ENCODE peak calls at places on chromosomes 16 and 17, in nine cellular contexts. One of them, this sample, is unnamed. For H3K27me3 and H3K4me1, the result is how much of the 10 kb centered on the place peaks cover.

GRCh38 chr16:28935333-28935732 is 3.6 kb downstream of the CD19 start:
- DNase-seq in cardiac muscle cell: no peak
- DNase-seq in heart right ventricle: no peak
- DNase-seq in RWPE2: no peak
- DNase-seq in hepatocyte: no peak
- DNase-seq in SJSA1: no peak
- DNase-seq in MM.1S: no peak
- DNase-seq in IMR-90: no peak
- DNase-seq in Panc1: no peak
- DNase-seq in this sample: no peak

GRCh38 chr16:47888142-47888541 is 267.7 kb downstream of the ABCC12 start:
- DNase-seq in SJSA1: peak
- DNase-seq in IMR-90: peak
- DNase-seq in RWPE2: no peak
- DNase-seq in hepatocyte: peak
- DNase-seq in MM.1S: no peak
- DNase-seq in cardiac muscle cell: no peak
- DNase-seq in heart right ventricle: no peak
- DNase-seq in Panc1: no peak
- DNase-seq in this sample: peak

GRCh38 chr17:10069301-10069700 is 129.1 kb downstream of the GAS7 start:
- DNase-seq in IMR-90: no peak
- DNase-seq in Panc1: no peak
- DNase-seq in cardiac muscle cell: no peak
- DNase-seq in hepatocyte: no peak
- DNase-seq in heart right ventricle: peak
- DNase-seq in MM.1S: no peak
- DNase-seq in SJSA1: no peak
- DNase-seq in RWPE2: no peak
- DNase-seq in this sample: no peak

GRCh38 chr16:595942-596735 is 6.3 kb downstream of the RAB40C start:
- DNase-seq in Panc1: no peak
- DNase-seq in SJSA1: no peak
- DNase-seq in MM.1S: no peak
- DNase-seq in IMR-90: no peak
- DNase-seq in cardiac muscle cell: no peak
- DNase-seq in hepatocyte: no peak
- DNase-seq in RWPE2: peak
- DNase-seq in heart right ventricle: no peak
- DNase-seq in this sample: no peak

GRCh38 chr17:69335018-69335417 is 8.1 kb upstream of the ABCA5 start:
- DNase-seq in RWPE2: no peak
- DNase-seq in hepatocyte: peak
- DNase-seq in MM.1S: peak
- DNase-seq in IMR-90: peak
- DNase-seq in Panc1: no peak
- DNase-seq in heart right ventricle: no peak
- DNase-seq in SJSA1: no peak
- DNase-seq in cardiac muscle cell: peak
- DNase-seq in this sample: no peak

GRCh38 chr16:2244926-2245795 is 6.2 kb downstream of the ECI1 start:
- DNase-seq in MM.1S: no peak
- DNase-seq in Panc1: no peak
- DNase-seq in cardiac muscle cell: no peak
- DNase-seq in SJSA1: no peak
- DNase-seq in heart right ventricle: no peak
- DNase-seq in IMR-90: no peak
- DNase-seq in hepatocyte: no peak
- DNase-seq in RWPE2: no peak
- DNase-seq in this sample: no peak

GRCh38 chr16:57859331-57859730 is 57.0 kb upstream of the KIFC3 start:
- DNase-seq in heart right ventricle: no peak
- DNase-seq in cardiac muscle cell: peak
- DNase-seq in SJSA1: peak
- DNase-seq in hepatocyte: peak
- DNase-seq in Panc1: no peak
- DNase-seq in IMR-90: peak
- DNase-seq in RWPE2: no peak
- DNase-seq in MM.1S: no peak
- DNase-seq in this sample: no peak

GRCh38 chr17:50668025-50668837 is 33.5 kb downstream of the ABCC3 start:
- DNase-seq in SJSA1: peak
- DNase-seq in MM.1S: no peak
- DNase-seq in heart right ventricle: no peak
- DNase-seq in IMR-90: peak
- DNase-seq in hepatocyte: no peak
- DNase-seq in cardiac muscle cell: no peak
- DNase-seq in RWPE2: no peak
- DNase-seq in Panc1: no peak
- DNase-seq in this sample: no peak

GRCh38 chr16:70589998-70590471 is 56.3 kb upstream of the IL34 start:
- DNase-seq in hepatocyte: peak
- DNase-seq in MM.1S: no peak
- DNase-seq in IMR-90: peak
- DNase-seq in RWPE2: no peak
- DNase-seq in heart right ventricle: peak
- DNase-seq in cardiac muscle cell: no peak
- DNase-seq in Panc1: no peak
- DNase-seq in SJSA1: peak
- DNase-seq in this sample: no peak

GRCh38 chr16:25033852-25034251 is 18.7 kb upstream of the ARHGAP17 start:
- DNase-seq in MM.1S: no peak
- DNase-seq in heart right ventricle: no peak
- DNase-seq in cardiac muscle cell: no peak
- DNase-seq in IMR-90: peak
- DNase-seq in RWPE2: no peak
- DNase-seq in Panc1: no peak
- DNase-seq in hepatocyte: no peak
- DNase-seq in SJSA1: peak
- DNase-seq in this sample: no peak

GRCh38 chr17:49076575-49077384 is 55.8 kb upstream of the B4GALNT2 start:
- DNase-seq in heart right ventricle: no peak
- DNase-seq in cardiac muscle cell: no peak
- DNase-seq in RWPE2: no peak
- DNase-seq in MM.1S: no peak
- DNase-seq in IMR-90: peak
- DNase-seq in Panc1: peak
- DNase-seq in SJSA1: peak
- DNase-seq in hepatocyte: no peak
- DNase-seq in this sample: peak

DNA sequence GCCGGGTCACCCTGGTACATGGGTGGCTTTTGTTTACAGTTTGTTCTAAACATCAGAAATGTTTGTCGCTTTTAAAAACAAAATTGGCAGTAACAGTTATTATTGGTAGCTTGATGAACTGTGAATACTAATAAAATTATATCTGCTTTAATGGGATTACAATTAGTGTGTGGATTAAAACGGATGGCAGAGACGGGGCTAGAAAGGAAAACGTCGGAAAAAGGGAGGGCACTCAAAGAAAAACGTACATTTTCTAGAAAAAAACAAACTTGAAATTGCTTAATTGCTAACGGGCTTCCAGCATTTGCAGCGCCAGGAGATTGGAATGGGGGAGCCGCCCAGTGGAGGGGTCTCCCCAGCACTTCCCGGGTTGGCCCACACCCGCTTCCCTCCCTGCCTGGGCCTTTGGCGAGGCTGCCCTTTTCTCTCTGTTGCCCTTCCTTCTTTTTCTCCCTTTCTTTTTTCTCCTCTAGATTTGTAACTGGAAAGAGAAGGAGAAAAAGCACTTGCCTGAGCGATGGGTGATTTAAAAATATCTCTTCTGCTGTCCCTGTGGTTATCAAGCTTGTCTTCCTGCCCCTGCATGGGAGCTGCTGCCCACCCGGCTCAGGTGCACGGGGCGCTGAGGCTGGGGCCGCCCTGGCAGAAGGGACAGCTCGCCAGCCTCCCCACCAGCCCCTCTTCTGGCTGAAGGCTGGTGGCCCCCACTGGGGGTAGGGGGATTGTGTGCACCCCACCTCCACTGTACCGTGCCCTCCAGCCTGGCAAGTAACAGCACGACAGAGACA is 5.9 kb downstream of the BAHCC1 start:
- DNase-seq in IMR-90: no peak
- DNase-seq in RWPE2: no peak
- DNase-seq in MM.1S: no peak
- DNase-seq in Panc1: no peak
- DNase-seq in hepatocyte: no peak
- DNase-seq in heart right ventricle: no peak
- DNase-seq in cardiac muscle cell: no peak
- DNase-seq in SJSA1: peak
- DNase-seq in this sample: no peak
- H3K27me3 ChIP-seq in IMR-90: under half
- H3K27me3 ChIP-seq in RWPE2: under half
- H3K27me3 ChIP-seq in MM.1S: half or more
- H3K27me3 ChIP-seq in Panc1: under half
- H3K27me3 ChIP-seq in hepatocyte: under half
- H3K27me3 ChIP-seq in heart right ventricle: under half
- H3K27me3 ChIP-seq in cardiac muscle cell: under half
- H3K27me3 ChIP-seq in SJSA1: under half
- H3K27me3 ChIP-seq in this sample: under half

GRCh38 chr16:67608367-67608766 is 36.6 kb upstream of the CARMIL2 start:
- DNase-seq in heart right ventricle: no peak
- DNase-seq in IMR-90: peak
- DNase-seq in Panc1: no peak
- DNase-seq in cardiac muscle cell: no peak
- DNase-seq in RWPE2: no peak
- DNase-seq in hepatocyte: no peak
- DNase-seq in SJSA1: no peak
- DNase-seq in MM.1S: no peak
- DNase-seq in this sample: no peak
- H3K4me1 ChIP-seq in heart right ventricle: under half
- H3K4me1 ChIP-seq in IMR-90: under half
- H3K4me1 ChIP-seq in Panc1: under half
- H3K4me1 ChIP-seq in cardiac muscle cell: under half
- H3K4me1 ChIP-seq in RWPE2: under half
- H3K4me1 ChIP-seq in hepatocyte: under half
- H3K4me1 ChIP-seq in SJSA1: under half
- H3K4me1 ChIP-seq in MM.1S: under half
- H3K4me1 ChIP-seq in this sample: under half

DNA sequence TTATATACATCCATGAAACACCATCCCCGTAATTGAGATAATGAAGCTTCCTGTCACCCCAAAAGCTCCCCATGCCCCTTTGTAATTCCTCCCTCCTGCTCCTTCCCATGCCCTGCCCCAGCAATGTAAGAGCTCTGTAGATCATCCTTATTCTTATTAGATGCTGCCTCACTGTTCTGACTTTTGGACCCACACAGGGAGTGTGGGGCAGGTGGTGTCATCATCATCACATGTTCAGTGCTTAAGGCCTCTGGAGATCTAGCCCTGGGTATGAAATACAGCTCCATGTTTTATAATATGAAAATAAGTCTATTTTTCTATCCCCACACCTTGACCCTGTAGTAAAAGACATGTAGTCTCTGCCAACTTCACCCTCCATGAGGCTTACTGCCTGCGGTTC is 1.9 kb downstream of the XAF1 start:
- DNase-seq in heart right ventricle: no peak
- DNase-seq in cardiac muscle cell: no peak
- DNase-seq in Panc1: no peak
- DNase-seq in MM.1S: no peak
- DNase-seq in SJSA1: no peak
- DNase-seq in hepatocyte: no peak
- DNase-seq in RWPE2: no peak
- DNase-seq in IMR-90: no peak
- DNase-seq in this sample: peak
- H3K27ac ChIP-seq in heart right ventricle: no peak
- H3K27ac ChIP-seq in cardiac muscle cell: no peak
- H3K27ac ChIP-seq in Panc1: no peak
- H3K27ac ChIP-seq in MM.1S: no peak
- H3K27ac ChIP-seq in SJSA1: no peak
- H3K27ac ChIP-seq in hepatocyte: no peak
- H3K27ac ChIP-seq in RWPE2: no peak
- H3K27ac ChIP-seq in IMR-90: no peak
- H3K27ac ChIP-seq in this sample: no peak

GRCh38 chr17:34156401-34156740 is 98.7 kb upstream of the CCL2 start:
- DNase-seq in RWPE2: no peak
- DNase-seq in cardiac muscle cell: no peak
- DNase-seq in SJSA1: no peak
- DNase-seq in heart right ventricle: no peak
- DNase-seq in Panc1: no peak
- DNase-seq in IMR-90: no peak
- DNase-seq in MM.1S: no peak
- DNase-seq in hepatocyte: no peak
- DNase-seq in this sample: no peak

GRCh38 chr17:34151081-34151480 is 104.0 kb upstream of the CCL2 start:
- DNase-seq in hepatocyte: no peak
- DNase-seq in IMR-90: no peak
- DNase-seq in cardiac muscle cell: no peak
- DNase-seq in SJSA1: no peak
- DNase-seq in heart right ventricle: no peak
- DNase-seq in MM.1S: no peak
- DNase-seq in RWPE2: no peak
- DNase-seq in Panc1: no peak
- DNase-seq in this sample: no peak

GRCh38 chr17:34154916-34155730 is 100.0 kb upstream of the CCL2 start:
- DNase-seq in hepatocyte: no peak
- DNase-seq in heart right ventricle: no peak
- DNase-seq in MM.1S: no peak
- DNase-seq in SJSA1: no peak
- DNase-seq in IMR-90: no peak
- DNase-seq in Panc1: no peak
- DNase-seq in RWPE2: no peak
- DNase-seq in cardiac muscle cell: no peak
- DNase-seq in this sample: no peak

GRCh38 chr17:34155947-34156346 is 99.1 kb upstream of the CCL2 start:
- DNase-seq in heart right ventricle: no peak
- DNase-seq in SJSA1: no peak
- DNase-seq in RWPE2: no peak
- DNase-seq in MM.1S: no peak
- DNase-seq in cardiac muscle cell: no peak
- DNase-seq in IMR-90: no peak
- DNase-seq in hepatocyte: no peak
- DNase-seq in Panc1: no peak
- DNase-seq in this sample: no peak

DNA sequence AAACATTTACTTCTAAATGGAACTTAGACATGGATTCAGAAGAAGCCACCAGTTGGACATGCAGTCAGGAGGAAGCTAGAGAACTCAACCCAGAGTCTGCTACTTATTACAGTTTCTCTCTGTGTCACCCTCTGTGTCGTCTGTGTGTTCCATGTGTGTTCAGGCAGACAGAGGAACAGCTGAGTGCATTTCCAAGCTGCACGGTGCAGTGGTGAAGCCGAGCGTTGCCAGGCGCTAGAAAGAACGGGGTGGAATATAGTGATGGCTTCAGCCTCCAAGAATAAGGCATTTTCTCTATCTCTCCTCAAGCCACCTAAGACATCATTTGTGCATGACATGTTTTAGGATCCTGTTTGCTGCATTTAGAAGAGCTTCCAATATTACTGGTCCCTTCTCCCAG is 101.1 kb upstream of the CCL2 start:
- DNase-seq in IMR-90: no peak
- DNase-seq in cardiac muscle cell: no peak
- DNase-seq in SJSA1: no peak
- DNase-seq in RWPE2: no peak
- DNase-seq in hepatocyte: no peak
- DNase-seq in MM.1S: no peak
- DNase-seq in heart right ventricle: no peak
- DNase-seq in Panc1: no peak
- DNase-seq in this sample: no peak
- H3K27me3 ChIP-seq in IMR-90: under half
- H3K27me3 ChIP-seq in cardiac muscle cell: half or more
- H3K27me3 ChIP-seq in SJSA1: under half
- H3K27me3 ChIP-seq in RWPE2: half or more
- H3K27me3 ChIP-seq in hepatocyte: half or more
- H3K27me3 ChIP-seq in MM.1S: under half
- H3K27me3 ChIP-seq in heart right ventricle: half or more
- H3K27me3 ChIP-seq in Panc1: under half
- H3K27me3 ChIP-seq in this sample: half or more

GRCh38 chr16:82756283-82756599 is 129.5 kb downstream of the CDH13 start:
- DNase-seq in SJSA1: no peak
- DNase-seq in hepatocyte: no peak
- DNase-seq in heart right ventricle: no peak
- DNase-seq in RWPE2: no peak
- DNase-seq in IMR-90: peak
- DNase-seq in Panc1: no peak
- DNase-seq in cardiac muscle cell: no peak
- DNase-seq in MM.1S: no peak
- DNase-seq in this sample: no peak
- H3K4me1 ChIP-seq in SJSA1: under half
- H3K4me1 ChIP-seq in hepatocyte: under half
- H3K4me1 ChIP-seq in heart right ventricle: under half
- H3K4me1 ChIP-seq in RWPE2: under half
- H3K4me1 ChIP-seq in IMR-90: under half
- H3K4me1 ChIP-seq in Panc1: under half
- H3K4me1 ChIP-seq in cardiac muscle cell: under half
- H3K4me1 ChIP-seq in MM.1S: under half
- H3K4me1 ChIP-seq in this sample: under half

This sample was measured in PC-9.